ENCODE peak calls at places on chromosomes 11 and 22, in five cellular contexts. Q, E, C, R and Y are unnamed samples.

GRCh38 chr11:75380716-75381420 is 18.4 kb upstream of the RPS3 start:
- DNase-seq in E (no peak), R (no peak), C (no peak), Q (peak), Y (no peak)

GRCh38 chr11:72975778-72976520 is 161.7 kb downstream of the ATG16L2 start:
- DNase-seq in Q (peak), E (no peak), R (no peak), C (no peak), Y (no peak)

GRCh38 chr22:31241936-31242335 is 29.8 kb downstream of the LIMK2 start:
- DNase-seq in E (no peak), C (no peak), Q (no peak), R (no peak), Y (no peak)

GRCh38 chr11:125351045-125351867 is 144.8 kb downstream of the FEZ1 start:
- DNase-seq in E (no peak), C (no peak), R (no peak), Q (no peak), Y (no peak)

GRCh38 chr11:46122955-46123354 is 1.7 kb upstream of the PHF21A start:
- DNase-seq in C (no peak), R (no peak), Q (peak), E (no peak), Y (no peak)

GRCh38 chr11:103851166-103851651 is 185.2 kb upstream of the DDI1 start:
- DNase-seq in R (no peak), E (no peak), Q (no peak), C (no peak), Y (no peak)

GRCh38 chr11:7564803-7565202 is 51.0 kb downstream of the PPFIBP2 start:
- DNase-seq in C (no peak), E (no peak), R (no peak), Q (no peak), Y (no peak)

GRCh38 chr11:17744151-17744940 is 9.8 kb downstream of the KCNC1 start:
- DNase-seq in E (no peak), Q (no peak), R (no peak), C (no peak), Y (no peak)

GRCh38 chr11:102199673-102200072 is 89.4 kb downstream of the YAP1 start:
- DNase-seq in R (no peak), C (no peak), E (no peak), Q (no peak), Y (no peak)

GRCh38 chr11:14764213-14764898 is 120.8 kb downstream of the PDE3B start:
- DNase-seq in C (no peak), Q (no peak), E (no peak), R (no peak), Y (no peak)

GRCh38 chr11:44973634-44974401 is 23.1 kb upstream of the TP53I11 start:
- DNase-seq in C (no peak), E (no peak), Q (no peak), R (no peak), Y (no peak)

GRCh38 chr11:71245601-71246391 is 6.6 kb downstream of the SHANK2 start:
- DNase-seq in C (no peak), R (no peak), Q (no peak), E (no peak), Y (no peak)

GRCh38 chr11:46410021-46410420 is 18.4 kb upstream of the CHRM4 start:
- DNase-seq in C (no peak), E (no peak), Q (no peak), R (no peak), Y (no peak)

GRCh38 chr11:75997273-75997552 is 182.2 kb downstream of the UVRAG start:
- DNase-seq in C (no peak), R (no peak), E (no peak), Q (no peak), Y (no peak)

GRCh38 chr22:36773935-36774334 is 2.0 kb downstream of the IFT27 start:
- DNase-seq in R (no peak), Q (no peak), E (peak), C (no peak), Y (no peak)

GRCh38 chr22:26828311-26828710 is 170.9 kb downstream of the MIAT start:
- DNase-seq in C (no peak), E (no peak), R (no peak), Q (no peak), Y (no peak)

GRCh38 chr11:110173775-110174644 is 80.8 kb downstream of the ZC3H12C start:
- DNase-seq in Q (peak), R (peak), E (peak), C (no peak), Y (peak)

GRCh38 chr11:65047581-65048422 is 6.8 kb downstream of the SAC3D1 start:
- DNase-seq in Q (no peak), C (no peak), R (no peak), E (no peak), Y (no peak)

GRCh38 chr11:129695543-129696308 is 119.9 kb upstream of the TMEM45B start:
- DNase-seq in C (peak), R (peak), Q (peak), E (peak), Y (peak)

GRCh38 chr11:119993732-119994131 is 144.2 kb downstream of the TRIM29 start:
- DNase-seq in C (no peak), E (no peak), Q (no peak), R (no peak), Y (no peak)

GRCh38 chr11:5151713-5152153 is 2.8 kb downstream of the OR52A1 start:
- DNase-seq in Q (no peak), R (no peak), E (no peak), C (no peak), Y (no peak)

GRCh38 chr11:77118971-77119370 is 9.1 kb upstream of the MYO7A start:
- DNase-seq in Q (no peak), C (no peak), E (no peak), R (no peak), Y (no peak)

GRCh38 chr11:130121430-130121978 is 38.1 kb upstream of the ST14 start:
- DNase-seq in E (no peak), R (no peak), Q (no peak), C (no peak), Y (no peak)

GRCh38 chr11:122998727-122999370 is 17.2 kb upstream of the BSX start:
- DNase-seq in E (no peak), Q (no peak), C (no peak), R (no peak), Y (no peak)

GRCh38 chr11:11752688-11753087 is 89.1 kb upstream of the USP47 start:
- DNase-seq in Q (no peak), E (no peak), C (no peak), R (no peak), Y (no peak)

DNA sequence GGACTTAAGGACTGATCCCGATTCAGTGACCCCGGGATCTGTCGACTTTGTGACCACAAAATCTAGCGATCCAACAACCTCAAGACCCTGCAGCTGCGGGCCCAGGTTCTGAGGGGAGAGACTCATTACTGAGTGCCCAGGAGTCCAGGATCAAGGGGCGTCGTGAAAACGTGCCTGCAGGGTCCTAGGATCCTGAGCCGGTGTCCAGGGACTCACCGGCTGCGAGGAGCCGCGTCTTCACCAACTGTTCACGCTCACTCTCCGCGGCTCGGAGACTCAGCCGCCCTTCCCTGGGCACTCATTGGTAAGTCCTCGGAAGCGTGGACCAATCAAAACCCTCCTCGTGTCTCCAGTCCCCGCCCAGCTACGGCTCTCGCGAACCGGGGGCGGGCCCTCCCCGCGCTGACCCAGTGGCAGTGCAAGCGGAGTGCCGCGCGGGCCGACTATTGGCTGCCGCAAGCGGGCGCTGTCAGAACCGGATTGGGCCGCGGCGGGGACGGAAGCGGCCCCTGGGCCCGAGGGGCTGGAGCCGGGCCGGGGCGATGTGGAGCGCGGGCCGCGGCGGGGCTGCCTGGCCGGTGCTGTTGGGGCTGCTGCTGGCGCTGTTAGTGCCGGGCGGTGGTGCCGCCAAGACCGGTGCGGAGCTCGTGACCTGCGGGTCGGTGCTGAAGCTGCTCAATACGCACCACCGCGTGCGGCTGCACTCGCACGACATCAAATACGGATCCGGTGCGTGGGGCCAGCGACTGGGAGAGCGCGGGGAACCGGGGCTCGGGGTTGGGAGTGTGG is at the start of gene SDF2L1:
- DNase-seq in Q (peak), E (peak), C (peak), R (peak), Y (peak)
- TF ChIP-seq CTCF in Q (no peak), E (no peak), C (peak), R (peak), Y (no peak)

DNA sequence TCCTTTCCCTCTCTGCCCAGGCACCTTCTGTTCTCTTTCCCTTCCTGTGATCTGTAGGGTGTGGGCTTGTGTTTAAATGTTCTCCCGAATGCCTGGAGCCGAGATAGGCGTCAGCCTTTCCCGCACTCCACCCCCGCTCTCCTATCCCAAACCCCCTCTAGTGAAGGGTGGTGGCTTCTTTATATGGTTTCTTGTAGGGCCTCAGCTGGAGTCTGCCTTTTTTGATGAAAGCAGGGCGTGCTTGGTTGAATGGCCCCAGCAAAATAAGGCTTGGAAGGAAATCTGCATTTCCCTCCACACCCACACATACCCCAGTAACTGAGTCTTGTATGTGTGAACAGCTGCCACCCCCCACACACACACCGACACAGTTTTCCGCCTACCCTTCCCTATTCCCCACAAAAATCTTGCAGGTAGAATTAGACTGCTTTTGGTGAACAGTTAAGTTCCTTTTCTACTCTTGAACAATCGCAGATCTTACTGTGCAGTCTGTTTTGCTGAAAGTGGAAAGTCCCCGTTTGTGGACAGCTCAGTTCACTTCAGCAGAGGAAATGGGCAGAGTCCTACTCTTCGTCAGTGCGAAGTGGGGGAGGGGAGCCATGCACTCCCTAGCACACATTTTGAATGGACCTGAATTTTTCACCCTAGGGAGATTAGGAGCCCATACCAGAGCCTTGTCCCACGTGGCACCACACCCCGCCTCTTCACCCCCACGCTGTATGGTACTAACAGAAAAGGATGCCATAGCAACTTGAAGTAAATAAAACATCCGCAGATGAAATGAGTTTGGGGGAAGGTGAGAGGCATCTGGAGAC is 25.5 kb upstream of the GRK2 start:
- DNase-seq in Q (peak), C (no peak), R (no peak), E (peak), Y (no peak)
- TF ChIP-seq CTCF in Q (no peak), C (no peak), R (no peak), E (no peak), Y (no peak)

DNA sequence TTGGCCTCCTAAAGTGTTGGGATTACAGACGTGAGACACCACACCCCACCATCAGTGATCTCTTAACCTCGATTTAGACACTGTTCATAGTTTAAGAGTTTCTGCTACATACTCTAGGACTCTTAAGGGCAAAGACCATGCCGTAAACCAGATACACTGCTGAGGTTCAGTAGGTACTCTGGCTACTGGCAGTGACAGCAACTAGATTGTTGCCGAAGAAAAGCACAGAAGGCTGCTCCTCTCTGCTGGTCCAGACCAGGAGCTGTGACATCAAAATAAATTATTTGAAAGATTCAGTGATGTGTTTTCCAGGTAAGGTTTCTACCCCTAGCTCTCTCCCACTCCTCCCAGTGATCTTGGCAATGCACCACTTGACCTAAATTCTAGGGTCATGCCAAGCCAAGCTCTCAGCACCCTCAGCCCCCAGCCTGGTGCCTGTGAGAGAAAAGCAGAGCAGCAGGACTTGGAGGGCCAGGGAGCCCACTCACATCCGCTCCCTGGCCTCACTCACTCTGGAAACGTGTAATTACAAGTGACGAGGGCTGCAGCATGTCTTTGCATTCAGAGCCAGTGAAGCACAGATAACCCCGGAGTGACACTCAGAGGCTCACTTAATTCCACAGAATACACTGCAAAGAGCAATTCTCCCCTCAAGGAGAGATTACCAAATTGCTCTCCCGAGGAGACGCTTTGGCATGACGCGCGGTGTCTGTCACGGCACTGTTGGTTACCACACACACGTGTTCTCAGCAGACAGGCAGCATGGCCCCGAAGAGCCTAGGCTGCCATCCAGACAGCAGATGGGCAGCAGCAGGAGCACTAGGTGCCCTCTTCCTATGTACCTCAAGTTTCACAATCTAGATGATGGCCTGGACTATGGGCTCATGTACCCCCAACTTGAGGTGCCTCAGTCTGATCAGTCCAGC is 96.9 kb upstream of the PITPNB start:
- DNase-seq in C (no peak), E (no peak), Q (no peak), R (no peak), Y (no peak)
- TF ChIP-seq CTCF in C (no peak), E (no peak), Q (no peak), R (no peak), Y (no peak)

DNA sequence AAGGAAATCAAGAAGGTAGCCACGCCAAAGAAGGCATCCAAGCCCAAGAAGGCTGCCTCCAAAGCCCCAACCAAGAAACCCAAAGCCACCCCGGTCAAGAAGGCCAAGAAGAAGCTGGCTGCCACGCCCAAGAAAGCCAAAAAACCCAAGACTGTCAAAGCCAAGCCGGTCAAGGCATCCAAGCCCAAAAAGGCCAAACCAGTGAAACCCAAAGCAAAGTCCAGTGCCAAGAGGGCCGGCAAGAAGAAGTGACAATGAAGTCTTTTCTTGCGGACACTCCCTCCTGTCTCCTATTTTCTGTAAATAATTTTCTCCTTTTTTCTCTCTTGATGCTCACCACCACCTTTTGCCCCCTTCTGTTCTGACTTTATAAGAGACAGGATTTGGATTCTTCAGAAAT is 1.9 kb upstream of the GCAT start:
- DNase-seq in R (no peak), E (no peak), Q (no peak), C (no peak), Y (no peak)
- TF ChIP-seq CTCF in R (no peak), E (no peak), Q (no peak), C (no peak), Y (no peak)

DNA sequence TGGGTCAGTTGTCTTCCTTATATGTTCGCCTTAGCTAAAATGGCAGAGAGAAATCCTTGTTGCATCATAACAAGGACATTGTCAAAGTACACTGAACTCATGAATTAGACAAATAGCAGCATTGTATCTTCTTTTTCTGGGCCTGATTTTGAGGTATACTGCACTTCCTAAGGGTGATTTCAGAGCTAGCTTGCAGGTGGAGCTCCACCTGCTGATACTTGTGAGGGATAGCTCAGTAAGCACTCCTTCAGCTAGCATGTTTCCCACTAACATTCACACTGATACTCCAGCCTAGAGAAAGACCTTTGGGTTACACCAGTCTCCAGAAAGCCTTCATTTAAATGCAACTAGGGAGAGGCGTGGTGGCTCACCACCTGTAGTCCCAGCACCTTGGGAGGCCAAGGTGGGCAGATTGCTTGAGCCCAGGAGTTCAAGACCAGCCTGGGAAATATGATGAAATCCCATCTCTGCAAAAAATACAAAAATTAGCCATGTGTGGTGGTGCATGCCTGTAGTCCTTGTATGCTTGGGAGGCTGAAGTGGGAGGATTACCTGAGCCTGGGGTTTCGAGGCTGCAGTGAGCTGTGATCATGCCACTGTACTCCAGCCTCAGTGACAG is 29.8 kb downstream of the JAM3 start:
- DNase-seq in E (no peak), Q (peak), C (no peak), R (no peak), Y (no peak)
- TF ChIP-seq CTCF in E (no peak), Q (peak), C (no peak), R (no peak), Y (peak)

GRCh38 chr11:565921-566509 is 5.2 kb downstream of the RASSF7 start:
- DNase-seq in E (no peak), Q (peak), C (no peak), R (no peak), Y (no peak)
- TF ChIP-seq CTCF in E (no peak), Q (peak), C (no peak), R (no peak), Y (no peak)

GRCh38 chr11:67409781-67410368 is 5.6 kb upstream of the CARNS1 start:
- DNase-seq in Q (peak), R (no peak), E (no peak), C (no peak), Y (no peak)
- TF ChIP-seq CTCF in Q (peak), R (no peak), E (no peak), C (no peak), Y (no peak)

GRCh38 chr11:32448232-32448631 is 12.9 kb upstream of the WT1 start:
- DNase-seq in Q (peak), R (peak), C (no peak), E (peak), Y (no peak)
- TF ChIP-seq CTCF in Q (peak), R (peak), C (peak), E (peak), Y (peak)

GRCh38 chr22:17727244-17727892 is 46.9 kb downstream of the BID start:
- DNase-seq in E (no peak), C (no peak), R (no peak), Q (no peak), Y (no peak)

GRCh38 chr22:17726561-17727243 is 47.6 kb downstream of the BID start:
- DNase-seq in C (no peak), R (no peak), Q (no peak), E (no peak), Y (no peak)

GRCh38 chr22:17729561-17729960 is 44.7 kb downstream of the BID start:
- DNase-seq in Q (no peak), E (no peak), R (no peak), C (no peak), Y (no peak)

GRCh38 chr22:17725465-17725800 is 48.8 kb downstream of the BID start:
- DNase-seq in E (no peak), Q (no peak), R (no peak), C (no peak), Y (no peak)

DNA sequence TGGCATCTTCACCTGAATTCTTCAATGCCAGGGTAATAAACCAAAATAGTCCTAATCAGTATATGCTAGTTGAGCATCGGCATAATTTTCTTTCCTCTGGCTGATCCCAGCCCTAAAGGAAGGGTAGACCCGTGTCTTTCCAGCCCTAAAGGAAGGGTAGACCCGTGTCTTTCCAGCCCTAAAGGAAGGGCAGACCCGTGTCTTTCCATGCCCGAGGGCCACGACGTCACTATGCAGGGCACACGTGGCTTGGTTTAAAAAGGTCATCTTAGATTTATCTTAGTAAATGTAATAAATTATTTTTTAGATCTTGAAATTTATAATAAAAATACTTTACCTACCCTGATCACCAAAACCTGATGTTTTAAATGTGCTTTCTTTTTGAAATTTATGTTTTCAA is 45.5 kb downstream of the BID start:
- DNase-seq in Q (no peak), E (no peak), R (no peak), C (no peak), Y (no peak)
- TF ChIP-seq CTCF in Q (no peak), E (no peak), R (no peak), C (no peak), Y (no peak)